ENCODE peak calls at places on chromosome 6, in eight cellular contexts. One of them, this sample, is unnamed.
A peak's percentile ranks its signal among the peaks of the same experiment; 100 is the strongest.

GRCh38 chr6:43978473-43979360 is 148.5 kb downstream of the MRPL14 start:
- DNase-seq in amygdala: no peak
- DNase-seq in HS-5: no peak
- DNase-seq in neural crest cell: no peak
- DNase-seq in substantia nigra: no peak
- DNase-seq in T-helper 1 cell: no peak
- DNase-seq in ascending aorta: peak; percentile 45
- DNase-seq in stimulated activated CD4-positive, alpha-beta T cell treated with anti-CD3 and anti-CD28 coated beads, TNF-alpha, amount 100 ng/mL, for 48 hours: no peak
- DNase-seq in this sample: no peak

GRCh38 chr6:132548746-132549463 is 3.6 kb upstream of the TAAR8 start:
- DNase-seq in substantia nigra: no peak
- DNase-seq in T-helper 1 cell: no peak
- DNase-seq in neural crest cell: no peak
- DNase-seq in ascending aorta: no peak
- DNase-seq in stimulated activated CD4-positive, alpha-beta T cell treated with anti-CD3 and anti-CD28 coated beads, TNF-alpha, amount 100 ng/mL, for 48 hours: no peak
- DNase-seq in amygdala: no peak
- DNase-seq in HS-5: no peak
- DNase-seq in this sample: no peak

GRCh38 chr6:48744948-48745347 is 634.0 kb upstream of the PTCHD4 start:
- DNase-seq in T-helper 1 cell: no peak
- DNase-seq in amygdala: no peak
- DNase-seq in ascending aorta: no peak
- DNase-seq in substantia nigra: no peak
- DNase-seq in stimulated activated CD4-positive, alpha-beta T cell treated with anti-CD3 and anti-CD28 coated beads, TNF-alpha, amount 100 ng/mL, for 48 hours: no peak
- DNase-seq in HS-5: no peak
- DNase-seq in neural crest cell: no peak
- DNase-seq in this sample: no peak

GRCh38 chr6:43009124-43009523 is 4.6 kb downstream of the MEA1 start:
- DNase-seq in stimulated activated CD4-positive, alpha-beta T cell treated with anti-CD3 and anti-CD28 coated beads, TNF-alpha, amount 100 ng/mL, for 48 hours: peak; percentile 21
- DNase-seq in HS-5: no peak
- DNase-seq in substantia nigra: no peak
- DNase-seq in ascending aorta: no peak
- DNase-seq in neural crest cell: peak; percentile 27
- DNase-seq in amygdala: no peak
- DNase-seq in T-helper 1 cell: no peak
- DNase-seq in this sample: no peak

GRCh38 chr6:137112067-137112355 is 61.4 kb downstream of the IL22RA2 start:
- DNase-seq in substantia nigra: no peak
- DNase-seq in amygdala: no peak
- DNase-seq in HS-5: peak; percentile 78
- DNase-seq in T-helper 1 cell: no peak
- DNase-seq in ascending aorta: no peak
- DNase-seq in stimulated activated CD4-positive, alpha-beta T cell treated with anti-CD3 and anti-CD28 coated beads, TNF-alpha, amount 100 ng/mL, for 48 hours: no peak
- DNase-seq in neural crest cell: no peak
- DNase-seq in this sample: no peak

GRCh38 chr6:143726015-143726647 is 48.4 kb downstream of the PHACTR2 start:
- DNase-seq in T-helper 1 cell: no peak
- DNase-seq in amygdala: no peak
- DNase-seq in neural crest cell: no peak
- DNase-seq in substantia nigra: no peak
- DNase-seq in ascending aorta: no peak
- DNase-seq in HS-5: no peak
- DNase-seq in stimulated activated CD4-positive, alpha-beta T cell treated with anti-CD3 and anti-CD28 coated beads, TNF-alpha, amount 100 ng/mL, for 48 hours: no peak
- DNase-seq in this sample: no peak

GRCh38 chr6:158414900-158415299 is 102.6 kb downstream of the TULP4 start:
- DNase-seq in substantia nigra: no peak
- DNase-seq in stimulated activated CD4-positive, alpha-beta T cell treated with anti-CD3 and anti-CD28 coated beads, TNF-alpha, amount 100 ng/mL, for 48 hours: no peak
- DNase-seq in T-helper 1 cell: no peak
- DNase-seq in amygdala: no peak
- DNase-seq in ascending aorta: no peak
- DNase-seq in HS-5: peak; percentile 25
- DNase-seq in neural crest cell: no peak
- DNase-seq in this sample: no peak

GRCh38 chr6:136677344-136677743 is 114.9 kb downstream of the MAP3K5 start:
- DNase-seq in neural crest cell: no peak
- DNase-seq in amygdala: no peak
- DNase-seq in stimulated activated CD4-positive, alpha-beta T cell treated with anti-CD3 and anti-CD28 coated beads, TNF-alpha, amount 100 ng/mL, for 48 hours: no peak
- DNase-seq in substantia nigra: no peak
- DNase-seq in T-helper 1 cell: no peak
- DNase-seq in ascending aorta: no peak
- DNase-seq in HS-5: no peak
- DNase-seq in this sample: no peak

GRCh38 chr6:95364016-95364604 is 213.2 kb upstream of the MANEA start:
- DNase-seq in stimulated activated CD4-positive, alpha-beta T cell treated with anti-CD3 and anti-CD28 coated beads, TNF-alpha, amount 100 ng/mL, for 48 hours: no peak
- DNase-seq in amygdala: no peak
- DNase-seq in ascending aorta: no peak
- DNase-seq in HS-5: peak; percentile 6
- DNase-seq in T-helper 1 cell: no peak
- DNase-seq in neural crest cell: no peak
- DNase-seq in substantia nigra: no peak
- DNase-seq in this sample: no peak

GRCh38 chr6:139800837-139801236 is 426.4 kb upstream of the CITED2 start:
- DNase-seq in stimulated activated CD4-positive, alpha-beta T cell treated with anti-CD3 and anti-CD28 coated beads, TNF-alpha, amount 100 ng/mL, for 48 hours: no peak
- DNase-seq in neural crest cell: no peak
- DNase-seq in ascending aorta: no peak
- DNase-seq in T-helper 1 cell: no peak
- DNase-seq in substantia nigra: no peak
- DNase-seq in HS-5: no peak
- DNase-seq in amygdala: no peak
- DNase-seq in this sample: no peak

GRCh38 chr6:146865756-146866266 is 267.0 kb downstream of the ADGB start:
- DNase-seq in ascending aorta: no peak
- DNase-seq in stimulated activated CD4-positive, alpha-beta T cell treated with anti-CD3 and anti-CD28 coated beads, TNF-alpha, amount 100 ng/mL, for 48 hours: no peak
- DNase-seq in substantia nigra: no peak
- DNase-seq in neural crest cell: no peak
- DNase-seq in T-helper 1 cell: no peak
- DNase-seq in HS-5: no peak
- DNase-seq in amygdala: no peak
- DNase-seq in this sample: no peak

GRCh38 chr6:29792123-29793035 is 35.2 kb upstream of the HLA-G start:
- DNase-seq in stimulated activated CD4-positive, alpha-beta T cell treated with anti-CD3 and anti-CD28 coated beads, TNF-alpha, amount 100 ng/mL, for 48 hours: peak; percentile 59
- DNase-seq in T-helper 1 cell: peak; percentile 72
- DNase-seq in substantia nigra: no peak
- DNase-seq in amygdala: no peak
- DNase-seq in HS-5: no peak
- DNase-seq in neural crest cell: peak; percentile 14
- DNase-seq in ascending aorta: peak; percentile 77
- DNase-seq in this sample: no peak

GRCh38 chr6:108115598-108116058 is 41.1 kb upstream of the OSTM1 start:
- DNase-seq in ascending aorta: no peak
- DNase-seq in HS-5: no peak
- DNase-seq in substantia nigra: no peak
- DNase-seq in stimulated activated CD4-positive, alpha-beta T cell treated with anti-CD3 and anti-CD28 coated beads, TNF-alpha, amount 100 ng/mL, for 48 hours: no peak
- DNase-seq in neural crest cell: no peak
- DNase-seq in T-helper 1 cell: no peak
- DNase-seq in amygdala: no peak
- DNase-seq in this sample: no peak

GRCh38 chr6:147207851-147208754 is 3.9 kb downstream of the STXBP5 start:
- DNase-seq in amygdala: no peak
- DNase-seq in ascending aorta: no peak
- DNase-seq in substantia nigra: no peak
- DNase-seq in stimulated activated CD4-positive, alpha-beta T cell treated with anti-CD3 and anti-CD28 coated beads, TNF-alpha, amount 100 ng/mL, for 48 hours: no peak
- DNase-seq in neural crest cell: no peak
- DNase-seq in HS-5: no peak
- DNase-seq in T-helper 1 cell: no peak
- DNase-seq in this sample: no peak

GRCh38 chr6:16925461-16925860 is 164.2 kb upstream of the ATXN1 start:
- DNase-seq in neural crest cell: no peak
- DNase-seq in HS-5: no peak
- DNase-seq in ascending aorta: no peak
- DNase-seq in T-helper 1 cell: no peak
- DNase-seq in substantia nigra: no peak
- DNase-seq in amygdala: no peak
- DNase-seq in stimulated activated CD4-positive, alpha-beta T cell treated with anti-CD3 and anti-CD28 coated beads, TNF-alpha, amount 100 ng/mL, for 48 hours: no peak
- DNase-seq in this sample: no peak

GRCh38 chr6:39841291-39841690 is 49.1 kb downstream of the DAAM2 start:
- DNase-seq in T-helper 1 cell: no peak
- DNase-seq in amygdala: no peak
- DNase-seq in stimulated activated CD4-positive, alpha-beta T cell treated with anti-CD3 and anti-CD28 coated beads, TNF-alpha, amount 100 ng/mL, for 48 hours: no peak
- DNase-seq in substantia nigra: no peak
- DNase-seq in HS-5: no peak
- DNase-seq in neural crest cell: no peak
- DNase-seq in ascending aorta: no peak
- DNase-seq in this sample: no peak

GRCh38 chr6:15366003-15366535 is 120.2 kb downstream of the JARID2 start:
- DNase-seq in amygdala: no peak
- DNase-seq in HS-5: no peak
- DNase-seq in T-helper 1 cell: no peak
- DNase-seq in stimulated activated CD4-positive, alpha-beta T cell treated with anti-CD3 and anti-CD28 coated beads, TNF-alpha, amount 100 ng/mL, for 48 hours: no peak
- DNase-seq in ascending aorta: no peak
- DNase-seq in substantia nigra: no peak
- DNase-seq in neural crest cell: no peak
- DNase-seq in this sample: no peak